ENCODE peak calls at places on chromosome 16, in four cellular contexts. One of them, this sample, is unnamed.

GRCh38 chr16:77332792-77333191 is 102.0 kb downstream of the ADAMTS18 start:
- DNase-seq in left lung: no peak
- DNase-seq in stomach: no peak
- DNase-seq in RWPE1: no peak
- DNase-seq in this sample: no peak

GRCh38 chr16:23835390-23836077 is at the start of gene PRKCB:
- DNase-seq in left lung: peak
- DNase-seq in stomach: peak
- DNase-seq in RWPE1: peak
- DNase-seq in this sample: peak

GRCh38 chr16:54746596-54746995 is 184.1 kb upstream of the IRX5 start:
- DNase-seq in left lung: no peak
- DNase-seq in stomach: no peak
- DNase-seq in RWPE1: no peak
- DNase-seq in this sample: no peak

GRCh38 chr16:69301861-69302260 is 9.3 kb upstream of the VPS4A start:
- DNase-seq in left lung: no peak
- DNase-seq in stomach: no peak
- DNase-seq in RWPE1: no peak
- DNase-seq in this sample: no peak

GRCh38 chr16:80477838-80478237 is 63.0 kb upstream of the DYNLRB2 start:
- DNase-seq in left lung: no peak
- DNase-seq in stomach: no peak
- DNase-seq in RWPE1: no peak
- DNase-seq in this sample: no peak

GRCh38 chr16:82432261-82432660 is 194.5 kb upstream of the CDH13 start:
- DNase-seq in left lung: no peak
- DNase-seq in stomach: no peak
- DNase-seq in RWPE1: no peak
- DNase-seq in this sample: no peak

GRCh38 chr16:56234737-56235136 is 43.4 kb downstream of the GNAO1 start:
- DNase-seq in left lung: no peak
- DNase-seq in stomach: no peak
- DNase-seq in RWPE1: no peak
- DNase-seq in this sample: no peak

GRCh38 chr16:89140981-89141883 is 30.3 kb upstream of the CDH15 start:
- DNase-seq in left lung: no peak
- DNase-seq in stomach: no peak
- DNase-seq in RWPE1: no peak
- DNase-seq in this sample: no peak

GRCh38 chr16:74216319-74216718 is 80.3 kb upstream of the PSMD7 start:
- DNase-seq in left lung: no peak
- DNase-seq in stomach: no peak
- DNase-seq in RWPE1: no peak
- DNase-seq in this sample: no peak

GRCh38 chr16:23837553-23838308 is 1.9 kb downstream of the PRKCB start:
- DNase-seq in left lung: no peak
- DNase-seq in stomach: no peak
- DNase-seq in RWPE1: no peak
- DNase-seq in this sample: peak

GRCh38 chr16:50666658-50667496 is 14.2 kb downstream of the SNX20 start:
- DNase-seq in left lung: no peak
- DNase-seq in stomach: no peak
- DNase-seq in RWPE1: no peak
- DNase-seq in this sample: no peak

GRCh38 chr16:77700846-77701245 is 21.5 kb upstream of the NUDT7 start:
- DNase-seq in left lung: no peak
- DNase-seq in stomach: no peak
- DNase-seq in RWPE1: no peak
- DNase-seq in this sample: peak

GRCh38 chr16:30930160-30930571 is 6.8 kb downstream of the FBXL19 start:
- DNase-seq in left lung: peak
- DNase-seq in stomach: no peak
- DNase-seq in RWPE1: no peak
- DNase-seq in this sample: no peak

GRCh38 chr16:57699481-57699880 is 4.9 kb downstream of the DRC7 start:
- DNase-seq in left lung: no peak
- DNase-seq in stomach: no peak
- DNase-seq in RWPE1: no peak
- DNase-seq in this sample: no peak

GRCh38 chr16:57699899-57700298 is 5.3 kb downstream of the DRC7 start:
- DNase-seq in left lung: no peak
- DNase-seq in stomach: peak
- DNase-seq in RWPE1: no peak
- DNase-seq in this sample: no peak

GRCh38 chr16:57696240-57696639 is 1.6 kb downstream of the DRC7 start:
- DNase-seq in left lung: no peak
- DNase-seq in stomach: no peak
- DNase-seq in RWPE1: no peak
- DNase-seq in this sample: no peak

GRCh38 chr16:57698812-57699405 is 4.3 kb downstream of the DRC7 start:
- DNase-seq in left lung: no peak
- DNase-seq in stomach: peak
- DNase-seq in RWPE1: no peak
- DNase-seq in this sample: no peak

DNA sequence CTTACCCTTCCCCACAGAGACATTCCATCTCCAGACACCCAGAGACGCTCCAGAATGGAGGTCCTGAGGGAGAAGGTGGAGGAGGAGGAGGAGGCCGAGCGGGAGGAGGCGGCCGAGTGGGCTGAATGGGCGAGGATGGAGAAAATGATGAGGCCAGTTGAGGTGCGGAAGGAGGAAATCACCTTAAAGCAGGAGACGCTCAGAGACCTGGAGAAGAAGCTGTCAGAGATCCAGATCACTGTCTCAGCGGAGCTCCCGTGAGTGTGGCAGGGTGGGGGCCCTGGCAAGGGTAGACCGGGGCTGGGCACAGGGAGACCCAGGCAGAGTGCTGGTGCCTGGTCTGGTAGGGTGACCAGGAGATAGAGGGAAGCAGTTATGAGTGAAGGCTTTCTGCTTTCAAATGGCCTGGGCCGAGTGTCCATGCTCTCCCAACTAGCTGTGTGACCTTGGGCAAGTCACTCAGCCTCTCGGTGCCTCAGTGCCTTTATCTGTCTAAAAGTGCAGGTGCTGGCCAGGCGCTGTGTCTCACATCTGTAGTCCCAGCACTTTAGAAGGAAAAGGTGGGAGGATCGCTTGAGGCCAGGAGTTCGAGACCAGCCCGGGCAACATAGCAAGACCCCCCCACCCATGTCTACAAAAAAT is 3.4 kb downstream of the DRC7 start:
- DNase-seq in left lung: no peak
- DNase-seq in stomach: no peak
- DNase-seq in RWPE1: no peak
- DNase-seq in this sample: no peak
- H3K27ac ChIP-seq in left lung: no peak
- H3K27ac ChIP-seq in stomach: no peak
- H3K27ac ChIP-seq in RWPE1: no peak
- H3K27ac ChIP-seq in this sample: no peak

DNA sequence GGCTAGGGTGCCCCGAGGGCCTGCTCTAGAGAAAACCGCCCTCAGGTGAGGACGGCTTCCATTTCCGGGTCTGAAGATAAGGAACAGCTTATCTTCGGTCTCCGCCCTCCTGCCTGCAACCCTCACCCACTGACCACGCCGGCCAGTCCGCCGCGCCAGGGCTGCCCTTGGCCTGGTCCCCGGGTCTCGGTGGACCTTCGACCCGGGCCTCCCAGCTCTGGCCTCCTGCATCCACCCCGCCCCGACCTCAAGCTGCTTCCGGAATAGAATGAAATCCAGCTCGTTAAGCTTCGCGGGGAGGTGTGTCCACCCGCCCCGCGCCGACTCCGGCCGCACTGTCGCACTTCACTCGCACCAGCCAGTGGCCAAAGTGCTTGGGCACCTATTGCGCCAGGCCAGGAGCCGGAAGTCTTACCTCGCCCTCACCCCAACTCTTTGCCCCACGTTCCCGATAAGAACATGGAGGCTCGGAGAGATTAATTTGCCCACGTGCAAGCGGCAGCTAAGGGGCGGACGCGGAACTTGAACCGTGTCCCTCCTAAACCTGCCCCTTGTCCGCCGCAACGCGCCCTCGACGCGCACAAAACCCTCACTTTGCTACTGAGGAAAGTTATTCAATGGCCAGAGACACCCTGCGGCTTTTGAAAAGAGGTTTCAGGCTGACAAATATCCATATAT is 742 bp upstream of the MMP15 start:
- DNase-seq in left lung: peak
- DNase-seq in stomach: peak
- DNase-seq in RWPE1: no peak
- DNase-seq in this sample: peak
- H3K27ac ChIP-seq in left lung: peak
- H3K27ac ChIP-seq in stomach: peak
- H3K27ac ChIP-seq in RWPE1: peak
- H3K27ac ChIP-seq in this sample: no peak

GRCh38 chr16:87554754-87555427 is 47.4 kb upstream of the JPH3 start:
- DNase-seq in left lung: no peak
- DNase-seq in stomach: no peak
- DNase-seq in RWPE1: no peak
- DNase-seq in this sample: no peak
- H3K27ac ChIP-seq in left lung: no peak
- H3K27ac ChIP-seq in stomach: no peak
- H3K27ac ChIP-seq in RWPE1: no peak
- H3K27ac ChIP-seq in this sample: no peak

GRCh38 chr16:11297492-11298142 is 16.5 kb upstream of the PRM1 start:
- DNase-seq in left lung: peak
- DNase-seq in stomach: peak
- DNase-seq in RWPE1: no peak
- DNase-seq in this sample: peak
- H3K27ac ChIP-seq in left lung: peak
- H3K27ac ChIP-seq in stomach: peak
- H3K27ac ChIP-seq in RWPE1: peak
- H3K27ac ChIP-seq in this sample: peak

This sample was measured in HL-60.